ENCODE peak calls at places on chromosomes 16 and 17, in ten cellular contexts. T is WTC11, X is endothelial cell of umbilical vein, R is HCT116, L is GM12878, I is A549, E is SK-N-SH, D is K562, J is HepG2, B is H1. W is an unnamed sample.

GRCh38 chr16:8943001-8943763 is 20.5 kb downstream of the USP7 start:
- DNase-seq in T (no peak), X (no peak), R (no peak), L (no peak), I (no peak), E (no peak), D (no peak), J (no peak), B (no peak), W (no peak)

GRCh38 chr16:4984174-4985000 is 26.3 kb downstream of the SEC14L5 start:
- DNase-seq in T (no peak), X (no peak), R (no peak), L (no peak), I (no peak), E (no peak), D (no peak), J (no peak), B (no peak), W (no peak)

GRCh38 chr17:38466346-38467315 is 38.4 kb downstream of the ARHGAP23 start:
- DNase-seq in T (no peak), X (no peak), R (no peak), L (no peak), I (no peak), E (no peak), D (peak; percentile 7), J (no peak), B (no peak), W (no peak)

GRCh38 chr16:997440-998051 is 16.0 kb downstream of the SOX8 start:
- DNase-seq in T (peak; percentile 64), X (peak; percentile 68), R (no peak), L (no peak), I (peak; percentile 72), E (no peak), D (no peak), J (no peak), B (peak; percentile 33), W (peak; percentile 9)

GRCh38 chr16:84520778-84521770 is 16.6 kb upstream of the MEAK7 start:
- DNase-seq in T (no peak), X (no peak), R (no peak), L (no peak), I (no peak), E (no peak), D (no peak), J (no peak), B (no peak), W (no peak)

GRCh38 chr17:66711936-66712335 is 123.0 kb upstream of the CACNG5 start:
- DNase-seq in T (no peak), X (no peak), R (no peak), L (no peak), I (no peak), E (no peak), D (no peak), J (peak; percentile 71), B (peak; percentile 47), W (no peak)

GRCh38 chr17:78448356-78448993 is 70.0 kb downstream of the PGS1 start:
- DNase-seq in T (no peak), X (no peak), R (no peak), L (no peak), I (no peak), E (no peak), D (no peak), J (peak; percentile 71), B (no peak), W (peak; percentile 59)

GRCh38 chr17:82367724-82368524 is 3.6 kb upstream of the UTS2R start:
- DNase-seq in T (peak; percentile 50), X (no peak), R (peak; percentile 98), L (no peak), I (no peak), E (peak; percentile 64), D (peak; percentile 91), J (peak; percentile 99), B (peak; percentile 49), W (peak; percentile 82)

GRCh38 chr16:89934611-89935553 is 11.7 kb downstream of the TUBB3 start:
- DNase-seq in T (no peak), X (no peak), R (no peak), L (no peak), I (no peak), E (no peak), D (no peak), J (no peak), B (no peak), W (no peak)

DNA sequence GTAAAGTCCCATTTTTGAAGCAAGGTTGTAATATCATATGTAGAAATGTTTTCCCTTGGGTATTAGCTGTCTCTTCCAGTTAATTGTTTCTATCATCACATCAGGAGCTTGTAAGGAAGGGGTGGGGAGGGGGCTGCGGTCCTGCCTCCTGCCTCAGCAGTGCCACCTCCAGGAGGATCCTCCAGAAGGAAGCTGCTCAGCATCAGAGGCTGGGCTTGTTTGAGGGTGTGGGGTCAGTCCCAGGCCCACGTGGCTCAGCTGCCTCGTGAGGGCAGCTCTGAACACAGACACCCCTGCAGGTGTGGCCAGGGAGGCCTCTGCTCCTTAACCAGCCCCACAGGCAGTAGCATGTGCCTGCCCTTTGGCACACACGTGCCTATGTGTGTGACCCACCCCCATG is 46.2 kb downstream of the MRM1 start:
- DNase-seq in T (peak; percentile 47), X (no peak), R (no peak), L (no peak), I (no peak), E (no peak), D (peak; percentile 22), J (no peak), B (no peak), W (peak; percentile 21)
- TF ChIP-seq MAX in T (no peak), X (no peak), R (no peak), L (no peak), I (no peak), E (no peak), D (no peak), J (no peak), B (peak; percentile 89), W (no peak)

GRCh38 chr17:57999010-57999495 is 8.0 kb downstream of the SRSF1 start:
- DNase-seq in T (no peak), X (no peak), R (no peak), L (no peak), I (no peak), E (no peak), D (no peak), J (no peak), B (no peak), W (no peak)
- TF ChIP-seq CTCF in T (no peak), X (no peak), R (no peak), L (no peak), I (no peak), E (no peak), D (no peak), J (no peak), B (no peak), W (no peak)

GRCh38 chr16:48168089-48168488 is 12.3 kb upstream of the ABCC12 start:
- DNase-seq in T (no peak), X (no peak), R (no peak), L (no peak), I (no peak), E (no peak), D (no peak), J (no peak), B (no peak), W (no peak)

GRCh38 chr16:48169896-48170295 is 14.1 kb upstream of the ABCC12 start:
- DNase-seq in T (no peak), X (no peak), R (no peak), L (no peak), I (no peak), E (no peak), D (no peak), J (no peak), B (no peak), W (no peak)

GRCh38 chr16:48164907-48165715 is 9.3 kb upstream of the ABCC12 start:
- DNase-seq in T (peak; percentile 86), X (peak; percentile 56), R (peak; percentile 59), L (no peak), I (peak; percentile 82), E (peak; percentile 88), D (peak; percentile 82), J (peak; percentile 82), B (peak; percentile 49), W (peak; percentile 75)

GRCh38 chr16:48162839-48163410 is 7.1 kb upstream of the ABCC12 start:
- DNase-seq in T (no peak), X (no peak), R (no peak), L (no peak), I (no peak), E (no peak), D (no peak), J (no peak), B (no peak), W (no peak)

DNA sequence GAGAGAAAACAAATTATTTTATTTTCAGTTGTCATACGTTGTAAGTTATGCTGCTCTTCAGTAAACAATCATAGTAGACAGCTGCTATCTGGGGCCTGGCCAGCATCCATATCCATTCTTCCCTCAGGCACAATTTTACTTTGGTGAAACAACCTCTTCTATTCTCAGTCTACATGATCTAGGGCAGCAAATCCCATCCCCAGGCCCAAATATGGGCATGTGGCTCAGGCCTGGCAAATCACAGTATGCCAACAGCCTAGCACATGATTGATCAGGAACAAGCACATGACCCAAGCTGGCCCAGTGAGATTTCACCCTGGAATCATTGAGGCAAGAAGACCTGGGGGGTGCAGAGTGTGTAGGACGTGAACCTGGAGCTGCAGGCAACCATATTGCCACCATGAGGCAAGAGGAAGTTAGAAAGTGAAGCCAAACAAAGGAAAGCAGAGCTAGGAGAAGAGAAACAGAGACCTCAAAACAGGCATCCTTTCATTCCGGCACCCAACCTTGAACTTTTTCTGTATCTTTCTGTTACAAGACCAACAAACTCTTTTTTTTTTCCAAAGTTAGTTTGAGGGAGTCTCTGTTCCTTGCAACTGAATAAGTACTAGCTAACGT is 10.3 kb upstream of the ABCC12 start:
- DNase-seq in T (no peak), X (no peak), R (no peak), L (no peak), I (no peak), E (no peak), D (no peak), J (peak; percentile 69), B (no peak), W (no peak)
- TF ChIP-seq MAX in T (no peak), X (no peak), R (no peak), L (no peak), I (no peak), E (no peak), D (no peak), J (peak; percentile 35), B (peak; percentile 26), W (no peak)

GRCh38 chr16:10197003-10197402 is 14.8 kb upstream of the GRIN2A start:
- DNase-seq in T (no peak), X (no peak), R (no peak), L (no peak), I (no peak), E (no peak), D (no peak), J (no peak), B (no peak), W (peak; percentile 43)
- TF ChIP-seq CTCF in T (no peak), X (no peak), R (no peak), L (no peak), I (no peak), E (no peak), D (no peak), J (no peak), B (no peak), W (no peak)

DNA sequence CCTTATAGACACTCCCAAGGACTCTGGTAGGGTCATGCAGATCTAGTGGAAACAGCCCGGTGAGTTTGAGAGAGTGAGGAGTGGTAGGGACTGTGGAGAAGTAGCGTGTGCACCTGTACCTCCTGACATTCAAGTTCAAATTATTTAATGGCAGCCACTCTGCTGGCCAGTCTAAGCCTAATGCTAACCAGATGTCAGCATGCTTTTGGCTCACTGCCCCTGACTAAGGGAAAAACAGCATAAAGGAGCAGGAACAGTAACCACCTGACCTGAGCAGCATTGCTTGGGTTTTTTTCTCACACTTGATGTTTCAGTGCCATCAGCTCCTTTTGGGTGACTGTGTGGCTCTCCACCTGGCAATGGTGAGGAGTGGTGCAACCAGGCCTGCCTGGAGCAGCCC is 23.8 kb upstream of the SLC12A3 start:
- DNase-seq in T (no peak), X (no peak), R (no peak), L (no peak), I (no peak), E (peak; percentile 51), D (no peak), J (no peak), B (no peak), W (no peak)
- TF ChIP-seq MAX in T (no peak), X (no peak), R (no peak), L (no peak), I (no peak), E (peak; percentile 69), D (no peak), J (no peak), B (no peak), W (no peak)